ENCODE peak calls at places on chromosomes 7 and 10, in four cellular contexts. Y is NCI-H345, E is cardiac muscle cell, P is NCI-H2171. C is an unnamed sample.

GRCh38 chr7:47672267-47672920 is 90.5 kb upstream of the TNS3 start:
- DNase-seq in Y (no peak), P (no peak), E (no peak), C (no peak)

GRCh38 chr7:158827411-158828342 is 1.6 kb downstream of the ESYT2 start:
- DNase-seq in Y (no peak), P (no peak), E (no peak), C (peak)

GRCh38 chr7:134699871-134700270 is 53.2 kb downstream of the BPGM start:
- DNase-seq in P (no peak), E (no peak), Y (no peak), C (no peak)

GRCh38 chr10:5461201-5461585 is 38.2 kb downstream of the CALML5 start:
- DNase-seq in P (no peak), E (no peak), Y (no peak), C (no peak)

GRCh38 chr10:119333146-119333792 is 125.9 kb downstream of the GRK5 start:
- DNase-seq in Y (no peak), P (peak), E (no peak), C (no peak)

GRCh38 chr10:33113111-33113856 is 155.3 kb upstream of the ITGB1 start:
- DNase-seq in E (no peak), Y (no peak), P (no peak), C (no peak)

GRCh38 chr10:127997241-127997640 is 90.3 kb downstream of the PTPRE start:
- DNase-seq in P (no peak), Y (no peak), E (peak), C (no peak)

GRCh38 chr7:151745090-151745638 is 131.8 kb downstream of the PRKAG2 start:
- DNase-seq in Y (no peak), E (peak), P (no peak), C (no peak)

GRCh38 chr7:6271091-6271658 is 1.2 kb downstream of the CYTH3 start:
- DNase-seq in E (peak), Y (peak), P (no peak), C (peak)

GRCh38 chr10:125783957-125784356 is 8.3 kb upstream of the MMP21 start:
- DNase-seq in E (no peak), Y (no peak), P (no peak), C (peak)

GRCh38 chr7:134452991-134453473 is 5.9 kb downstream of the AKR1B1 start:
- DNase-seq in E (no peak), Y (no peak), P (no peak), C (no peak)

GRCh38 chr10:33793793-33794192 is 459.3 kb upstream of the NRP1 start:
- DNase-seq in E (no peak), P (no peak), Y (no peak), C (no peak)

GRCh38 chr10:119672291-119672690 is 21.1 kb downstream of the BAG3 start:
- DNase-seq in E (no peak), P (no peak), Y (no peak), C (no peak)

GRCh38 chr7:157412021-157412443 is 75.2 kb downstream of the DNAJB6 start:
- DNase-seq in Y (no peak), E (no peak), P (no peak), C (no peak)

GRCh38 chr7:935321-936130 is 19.0 kb downstream of the ADAP1 start:
- DNase-seq in P (no peak), Y (no peak), E (no peak), C (no peak)

C was measured in GM13977.